ENCODE peak calls at places on chromosomes 4 and X, in six cellular contexts. T, W, L, B, Z and Y are unnamed samples.

GRCh38 chr4:3791910-3792542 is 25.8 kb downstream of the ADRA2C start:
- DNase-seq in B (peak), W (peak), Z (peak), T (peak), L (peak), Y (no peak)

GRCh38 chrX:117788339-117788738 is 328.3 kb downstream of the KLHL13 start:
- DNase-seq in Z (no peak), B (no peak), W (no peak), T (no peak), L (no peak), Y (no peak)

GRCh38 chrX:78540171-78540570 is 119.0 kb downstream of the RTL3 start:
- DNase-seq in L (no peak), Z (no peak), B (no peak), T (no peak), W (no peak), Y (no peak)

GRCh38 chrX:124507276-124507675 is 160.9 kb downstream of the SH2D1A start:
- DNase-seq in T (no peak), W (no peak), L (no peak), Z (no peak), B (no peak), Y (peak)

GRCh38 chr4:140255467-140255866 is 101.5 kb upstream of the MAML3 start:
- DNase-seq in B (no peak), L (peak), Z (no peak), W (no peak), T (no peak), Y (peak)

GRCh38 chr4:81982846-81983540 is 390.8 kb downstream of the HNRNPD start:
- DNase-seq in T (no peak), L (no peak), B (no peak), Z (no peak), W (no peak), Y (no peak)

GRCh38 chr4:126756050-126756809 is 876.5 kb upstream of the INTU start:
- DNase-seq in W (no peak), Z (no peak), B (no peak), T (no peak), L (no peak), Y (no peak)

GRCh38 chr4:115090483-115091075 is 22.8 kb downstream of the NDST4 start:
- DNase-seq in Z (no peak), W (peak), L (peak), B (no peak), T (peak), Y (peak)

GRCh38 chr4:61786226-61786625 is 586.1 kb downstream of the ADGRL3 start:
- DNase-seq in B (no peak), Z (no peak), L (no peak), W (no peak), T (no peak), Y (no peak)

GRCh38 chr4:113888006-113888405 is 91.4 kb downstream of the ARSJ start:
- DNase-seq in B (no peak), Z (no peak), W (no peak), T (no peak), L (no peak), Y (no peak)

GRCh38 chr4:186249785-186250739 is 15.9 kb upstream of the F11 start:
- DNase-seq in T (no peak), W (no peak), B (no peak), Z (peak), L (peak), Y (peak)

GRCh38 chr4:52368895-52369294 is 290.2 kb downstream of the USP46 start:
- DNase-seq in Z (no peak), B (no peak), L (no peak), T (no peak), W (no peak), Y (no peak)

GRCh38 chr4:81136161-81136910 is 78.7 kb downstream of the PRKG2 start:
- DNase-seq in L (peak), Z (no peak), B (no peak), T (no peak), W (no peak), Y (no peak)

GRCh38 chr4:3437582-3437936 is 4.2 kb upstream of the HGFAC start:
- DNase-seq in T (no peak), W (peak), L (no peak), Z (no peak), B (no peak), Y (no peak)

GRCh38 chr4:154039435-154040061 is 250.7 kb upstream of the SFRP2 start:
- DNase-seq in L (no peak), B (no peak), W (no peak), Z (no peak), T (no peak), Y (no peak)

GRCh38 chr4:8315343-8316250 is 46.0 kb downstream of the HTRA3 start:
- DNase-seq in T (peak), Z (peak), W (peak), L (peak), B (peak), Y (peak)

GRCh38 chr4:111330786-111331185 is 707.9 kb upstream of the PITX2 start:
- DNase-seq in T (no peak), Z (no peak), W (no peak), L (peak), B (no peak), Y (no peak)

GRCh38 chr4:55947254-55947882 is 1.4 kb upstream of the CEP135 start:
- DNase-seq in T (no peak), Z (no peak), B (no peak), W (peak), L (peak), Y (peak)

GRCh38 chr4:71241467-71242401 is 97.1 kb upstream of the SLC4A4 start:
- DNase-seq in L (peak), W (no peak), T (no peak), Z (no peak), B (no peak), Y (peak)

GRCh38 chr4:148311493-148311892 is 130.7 kb downstream of the NR3C2 start:
- DNase-seq in T (no peak), L (no peak), Z (no peak), B (no peak), W (peak), Y (peak)

GRCh38 chr4:147453561-147454141 is 27.2 kb upstream of the EDNRA start:
- DNase-seq in T (no peak), Z (no peak), W (no peak), L (peak), B (no peak), Y (peak)

GRCh38 chrX:1576201-1577101 is 15.0 kb upstream of the AKAP17A start:
- DNase-seq in Z (no peak), L (no peak), T (no peak), W (no peak), B (no peak), Y (no peak)

GRCh38 chr4:125689839-125690238 is 375.1 kb downstream of the FAT4 start:
- DNase-seq in L (no peak), T (no peak), B (no peak), Z (no peak), W (no peak), Y (no peak)

GRCh38 chrX:110036162-110037033 is 33.5 kb downstream of the TMEM164 start:
- DNase-seq in T (no peak), L (no peak), B (no peak), W (peak), Z (no peak), Y (no peak)
- H4K91ac ChIP-seq in T (no peak), L (no peak), B (no peak), W (no peak), Z (no peak), Y (no peak)

DNA sequence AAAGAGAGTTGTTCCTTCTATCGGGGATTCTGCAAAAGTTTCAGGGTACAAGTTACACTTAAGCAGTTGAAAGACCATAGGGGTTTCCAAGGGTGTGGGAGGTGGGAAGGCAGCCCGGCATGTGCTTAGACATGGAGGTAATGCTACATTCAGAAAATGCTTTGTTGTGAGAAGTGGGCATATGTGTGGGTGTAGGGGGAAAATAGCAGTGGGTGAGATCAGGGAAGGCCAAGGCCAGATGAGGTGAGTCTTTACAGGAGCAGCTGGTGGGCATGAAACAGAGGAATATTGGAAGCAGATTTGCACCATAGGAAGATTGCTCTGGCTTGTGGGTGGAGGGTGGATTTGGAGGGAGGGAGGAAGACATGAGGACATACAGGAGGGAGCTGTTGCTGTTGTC is 8.3 kb downstream of the CYTL1 start:
- DNase-seq in B (no peak), W (no peak), L (no peak), Z (peak), T (no peak), Y (no peak)
- H4K91ac ChIP-seq in B (no peak), W (no peak), L (no peak), Z (no peak), T (no peak), Y (no peak)

GRCh38 chr4:41750158-41750623 is 1.7 kb upstream of the PHOX2B start:
- DNase-seq in L (no peak), T (peak), Z (peak), B (peak), W (no peak), Y (no peak)
- H4K91ac ChIP-seq in L (no peak), T (no peak), Z (no peak), B (no peak), W (no peak), Y (no peak)

DNA sequence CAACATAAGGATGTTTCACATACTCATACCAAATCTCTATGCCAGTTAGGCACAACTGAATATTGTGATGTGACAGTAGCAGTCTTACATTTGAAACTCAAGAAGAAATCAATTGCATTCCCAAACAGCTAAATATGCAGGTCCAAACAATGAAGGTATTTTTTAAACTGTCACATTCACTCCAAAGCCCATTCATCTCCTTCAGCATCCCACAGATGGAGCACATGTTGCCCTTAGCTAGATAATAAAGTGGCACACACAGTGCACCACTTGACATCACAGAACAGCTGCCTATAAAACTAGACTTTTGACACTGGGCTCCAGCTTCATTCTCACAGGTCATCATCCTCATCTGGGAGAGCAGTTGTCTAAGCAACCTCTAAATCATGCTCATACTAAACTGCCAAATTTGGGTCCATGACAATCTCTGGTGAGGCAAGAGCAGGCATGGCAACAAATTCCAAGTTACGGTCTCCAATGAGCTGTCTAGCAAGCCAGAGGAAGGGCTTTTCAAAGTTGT is 26.2 kb upstream of the ARHGEF6 start:
- DNase-seq in B (no peak), W (no peak), L (no peak), Z (no peak), T (no peak), Y (no peak)
- H4K91ac ChIP-seq in B (no peak), W (no peak), L (no peak), Z (no peak), T (no peak), Y (no peak)

GRCh38 chr4:175935016-175935661 is 123.1 kb upstream of the GPM6A start:
- DNase-seq in Z (no peak), T (no peak), W (peak), B (no peak), L (no peak), Y (no peak)

GRCh38 chr4:175932116-175932515 is 120.1 kb upstream of the GPM6A start:
- DNase-seq in B (no peak), W (no peak), T (no peak), L (no peak), Z (no peak), Y (no peak)

GRCh38 chr4:175929932-175930331 is 117.9 kb upstream of the GPM6A start:
- DNase-seq in W (no peak), T (no peak), L (no peak), Z (no peak), B (no peak), Y (no peak)

GRCh38 chr4:175930471-175930870 is 118.4 kb upstream of the GPM6A start:
- DNase-seq in Z (no peak), L (no peak), T (no peak), W (no peak), B (no peak), Y (no peak)

GRCh38 chr4:175934492-175934891 is 122.4 kb upstream of the GPM6A start:
- DNase-seq in L (no peak), T (no peak), W (no peak), Z (no peak), B (no peak), Y (no peak)
- H4K91ac ChIP-seq in L (no peak), T (no peak), W (no peak), Z (no peak), B (no peak), Y (no peak)

GRCh38 chr4:122875949-122876348 is 46.4 kb downstream of the NUDT6 start:
- DNase-seq in Z (no peak), W (no peak), T (no peak), B (no peak), L (no peak), Y (no peak)

GRCh38 chr4:122876456-122876855 is 45.9 kb downstream of the NUDT6 start:
- DNase-seq in T (no peak), W (peak), Z (no peak), B (no peak), L (peak), Y (no peak)

GRCh38 chr4:122874194-122874593 is 47.6 kb downstream of the FGF2 start:
- DNase-seq in W (peak), Z (no peak), T (no peak), L (peak), B (no peak), Y (peak)

GRCh38 chr4:122873752-122874151 is 47.1 kb downstream of the FGF2 start:
- DNase-seq in T (no peak), L (peak), B (no peak), Z (no peak), W (no peak), Y (peak)

GRCh38 chr4:122873146-122873545 is 46.5 kb downstream of the FGF2 start:
- DNase-seq in W (no peak), Z (no peak), T (no peak), B (no peak), L (no peak), Y (no peak)
- H4K91ac ChIP-seq in W (no peak), Z (no peak), T (no peak), B (no peak), L (peak), Y (peak)

DNA sequence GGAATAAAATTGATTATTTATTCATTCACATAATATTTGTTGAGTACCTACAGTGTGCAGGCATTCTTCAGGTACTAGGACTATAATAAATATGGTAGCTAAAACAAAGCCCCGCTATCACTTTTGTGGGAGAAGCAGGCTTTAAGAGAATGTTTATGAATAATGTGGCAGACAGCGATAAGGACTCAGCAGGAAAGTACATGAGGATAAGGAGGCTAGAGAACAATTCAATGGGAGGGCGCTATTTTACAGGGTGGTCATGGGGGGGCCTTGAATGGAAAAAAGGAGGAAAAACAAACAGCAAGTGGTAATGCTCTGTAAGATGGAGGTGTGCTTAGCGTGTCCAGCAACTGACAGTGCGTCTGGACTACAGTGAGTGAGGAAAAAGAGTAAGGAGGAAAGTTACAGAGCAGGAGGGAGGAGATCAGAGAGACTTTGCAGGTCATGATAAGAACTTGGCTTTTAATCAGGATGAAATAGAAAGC is 264.2 kb upstream of the ETNPPL start:
- DNase-seq in T (no peak), L (no peak), W (no peak), B (no peak), Z (no peak), Y (no peak)
- H4K91ac ChIP-seq in T (no peak), L (peak), W (no peak), B (no peak), Z (no peak), Y (peak)

DNA sequence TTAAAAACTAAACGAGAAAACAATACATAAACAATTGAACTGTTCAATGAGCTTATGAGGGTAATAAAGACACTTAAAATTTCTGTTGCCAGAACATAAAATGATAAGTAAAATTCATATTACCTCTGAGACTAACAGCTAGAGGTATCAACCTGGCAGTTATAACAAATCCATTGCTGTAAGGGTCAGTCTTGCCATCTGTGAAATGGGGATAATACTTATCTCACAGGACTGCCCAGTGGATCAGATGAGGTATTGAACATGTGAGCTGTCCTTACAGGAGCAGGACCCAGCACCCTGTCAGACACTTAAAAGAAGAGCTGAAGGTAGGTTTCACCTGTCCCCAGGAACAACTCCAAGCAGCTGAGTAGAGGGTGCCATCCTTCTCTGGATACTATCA is 2.5 kb downstream of the TCEAL3 start:
- DNase-seq in L (no peak), W (no peak), T (no peak), Z (no peak), B (no peak), Y (no peak)
- H4K91ac ChIP-seq in L (no peak), W (no peak), T (no peak), Z (no peak), B (no peak), Y (no peak)